ENCODE peak calls at places on chromosomes 1 and 21, in six cellular contexts. O, X, I, P, D and T are unnamed samples. For H3K36me3, the result is how much of the 10 kb centered on the place peaks cover.

GRCh38 chr1:15236226-15237145 is 10.5 kb upstream of the FHAD1 start:
- DNase-seq in O (no peak), X (peak), I (no peak), P (peak), D (no peak), T (no peak)

GRCh38 chr1:223233410-223234163 is 90.5 kb upstream of the TLR5 start:
- DNase-seq in P (peak), I (peak), X (peak), O (no peak), D (peak), T (no peak)

GRCh38 chr1:12486401-12487005 is 131.5 kb downstream of the DHRS3 start:
- DNase-seq in I (no peak), O (no peak), X (no peak), P (peak), D (no peak), T (no peak)

GRCh38 chr1:99527078-99527477 is 118.8 kb upstream of the PALMD start:
- DNase-seq in I (no peak), X (peak), P (no peak), D (peak), O (no peak), T (no peak)

GRCh38 chr1:216194721-216195120 is 228.5 kb downstream of the USH2A start:
- DNase-seq in I (no peak), D (no peak), P (no peak), O (no peak), X (no peak), T (no peak)

GRCh38 chr1:203597386-203598040 is 29.1 kb upstream of the ATP2B4 start:
- DNase-seq in I (no peak), P (no peak), D (no peak), X (no peak), O (no peak), T (no peak)

GRCh38 chr1:208837242-208837641 is 593.1 kb upstream of the PLXNA2 start:
- DNase-seq in I (no peak), O (no peak), X (no peak), P (no peak), D (no peak), T (no peak)

GRCh38 chr1:184380468-184380867 is 6.4 kb upstream of the C1orf21 start:
- DNase-seq in I (no peak), P (no peak), O (no peak), X (no peak), D (no peak), T (no peak)

GRCh38 chr1:9700340-9700739 is 48.8 kb downstream of the PIK3CD start:
- DNase-seq in P (peak), I (no peak), O (no peak), D (no peak), X (no peak), T (no peak)

GRCh38 chr1:38804062-38804886 is 55.3 kb downstream of the RRAGC start:
- DNase-seq in O (no peak), X (no peak), P (no peak), D (no peak), I (peak), T (peak)

GRCh38 chr1:37633950-37634553 is 640 bp downstream of the RSPO1 start:
- DNase-seq in P (no peak), O (no peak), I (peak), D (no peak), X (no peak), T (no peak)

GRCh38 chr1:213486488-213486887 is 435.4 kb downstream of the RPS6KC1 start:
- DNase-seq in X (no peak), D (no peak), O (no peak), P (no peak), I (no peak), T (no peak)

GRCh38 chr1:226610671-226611070 is 62.1 kb downstream of the STUM start:
- DNase-seq in I (no peak), X (no peak), O (no peak), P (no peak), D (no peak), T (no peak)

GRCh38 chr1:69321311-69321710 is 246.4 kb upstream of the LRRC7 start:
- DNase-seq in I (no peak), O (no peak), P (no peak), D (no peak), X (no peak), T (no peak)

GRCh38 chr1:2208309-2209239 is 14.0 kb upstream of the FAAP20 start:
- DNase-seq in X (no peak), O (no peak), I (no peak), P (no peak), D (peak), T (no peak)

GRCh38 chr1:19974822-19975416 is 4.5 kb downstream of the PLA2G2A start:
- DNase-seq in D (peak), I (peak), O (no peak), P (peak), X (peak), T (peak)

GRCh38 chr1:20685099-20685662 is 24.0 kb upstream of the DDOST start:
- DNase-seq in P (no peak), I (no peak), X (no peak), D (no peak), O (no peak), T (no peak)

GRCh38 chr1:101041300-101041699 is 15.7 kb upstream of the DPH5 start:
- DNase-seq in D (no peak), X (no peak), O (no peak), I (no peak), P (no peak), T (no peak)
- H3K36me3 ChIP-seq in D (under half), X (under half), O (under half), I (under half), P (under half), T (under half)

DNA sequence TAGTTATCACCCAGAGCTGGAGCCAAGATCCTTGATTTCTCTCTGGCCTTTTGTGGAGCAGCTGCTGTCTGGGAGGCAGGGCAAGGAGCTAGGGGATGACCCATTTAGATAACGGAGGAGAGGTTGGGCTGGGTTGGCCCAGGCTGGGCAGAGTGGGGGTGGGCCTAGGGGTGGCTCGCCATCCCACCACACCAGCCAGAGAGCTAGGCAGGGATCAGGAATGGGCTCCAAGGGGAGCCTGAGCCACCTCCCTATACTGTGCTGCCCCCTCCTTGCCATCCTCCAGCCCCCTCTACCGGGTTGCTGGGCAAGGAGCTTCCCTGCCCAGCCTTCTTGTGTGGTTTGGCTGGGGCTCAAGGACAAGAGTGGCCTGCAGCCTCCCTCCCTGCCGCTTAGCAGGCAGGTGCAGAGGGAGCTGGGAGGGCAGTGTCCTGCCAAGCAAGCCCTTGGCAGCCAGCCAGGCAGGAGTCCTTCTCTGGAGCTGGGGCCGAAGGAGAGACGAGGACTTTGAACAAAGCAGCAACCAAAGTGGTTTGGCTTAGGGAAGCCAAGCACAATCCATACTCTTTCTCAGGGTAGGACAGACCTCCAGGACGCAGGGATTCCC is 4.1 kb downstream of the NUAK2 start:
- DNase-seq in I (no peak), D (peak), O (no peak), X (no peak), P (no peak), T (no peak)
- H3K9ac ChIP-seq in I (no peak), D (peak), O (no peak), X (no peak), P (no peak), T (no peak)

GRCh38 chr1:182069028-182069466 is 7.5 kb upstream of the ZNF648 start:
- DNase-seq in O (no peak), I (peak), X (peak), P (peak), D (peak), T (peak)
- TF ChIP-seq ZNF274 in O (no peak), I (no peak), X (no peak), P (no peak), D (no peak), T (no peak)

GRCh38 chr1:30745834-30746208 is 11.8 kb downstream of the LAPTM5 start:
- DNase-seq in X (no peak), O (no peak), D (no peak), I (no peak), P (no peak), T (no peak)

GRCh38 chr1:30748098-30748698 is 9.4 kb downstream of the LAPTM5 start:
- DNase-seq in P (no peak), I (no peak), O (no peak), X (peak), D (no peak), T (no peak)

GRCh38 chr1:30746212-30747027 is 11.2 kb downstream of the LAPTM5 start:
- DNase-seq in I (no peak), P (no peak), X (no peak), O (no peak), D (no peak), T (no peak)

GRCh38 chr1:30748699-30749401 is 8.7 kb downstream of the LAPTM5 start:
- DNase-seq in D (no peak), X (no peak), P (no peak), O (no peak), I (no peak), T (no peak)

DNA sequence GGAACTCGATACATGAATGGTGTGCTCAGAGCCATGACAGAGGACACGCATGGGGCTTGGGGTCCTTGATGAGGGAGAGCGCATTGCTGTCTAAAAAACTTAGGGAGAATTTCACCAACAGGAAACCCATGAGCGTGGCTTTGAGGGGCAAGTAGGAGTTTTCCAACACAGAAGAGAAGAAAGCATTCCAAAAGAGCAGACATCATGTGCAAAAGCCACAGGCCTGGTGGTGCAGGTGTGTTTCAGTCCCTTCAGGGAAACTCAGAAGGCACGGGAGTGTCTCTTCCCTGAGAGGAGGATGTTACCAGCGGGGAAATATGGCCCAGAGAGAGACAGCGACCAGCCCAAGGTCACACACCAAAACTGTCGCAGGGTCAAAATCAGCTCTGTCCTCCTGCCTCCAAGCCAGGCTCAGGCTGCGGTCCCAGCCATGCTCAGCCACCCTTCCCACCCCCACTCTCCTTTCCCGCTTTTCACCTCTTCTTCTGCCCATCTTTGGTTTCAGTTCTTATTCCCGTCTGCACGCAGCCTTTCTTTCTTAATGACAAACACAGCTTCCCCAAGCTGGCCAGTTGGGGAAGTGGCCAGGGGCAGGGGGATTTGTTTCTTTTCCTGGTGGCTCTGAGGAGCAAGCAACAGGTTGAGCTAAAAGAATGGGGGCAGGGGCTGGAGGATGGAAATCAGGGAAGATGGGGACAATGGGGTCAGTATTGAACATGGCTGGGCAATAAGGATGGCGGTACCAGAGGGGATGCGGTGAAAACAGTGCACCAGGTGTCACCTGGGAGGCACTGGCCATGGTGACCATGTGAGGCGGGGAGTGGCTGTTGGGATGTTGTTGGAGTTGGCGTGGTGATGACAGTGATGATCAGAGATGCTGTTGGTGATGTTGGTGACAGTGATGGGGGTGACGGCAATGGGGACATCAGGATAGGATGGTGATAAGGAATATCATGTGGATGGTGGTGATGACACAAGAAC is 10.3 kb downstream of the LAPTM5 start:
- DNase-seq in O (no peak), X (no peak), D (no peak), I (no peak), P (no peak), T (no peak)
- H3K36me3 ChIP-seq in O (under half), X (under half), D (under half), I (under half), P (under half), T (under half)

DNA sequence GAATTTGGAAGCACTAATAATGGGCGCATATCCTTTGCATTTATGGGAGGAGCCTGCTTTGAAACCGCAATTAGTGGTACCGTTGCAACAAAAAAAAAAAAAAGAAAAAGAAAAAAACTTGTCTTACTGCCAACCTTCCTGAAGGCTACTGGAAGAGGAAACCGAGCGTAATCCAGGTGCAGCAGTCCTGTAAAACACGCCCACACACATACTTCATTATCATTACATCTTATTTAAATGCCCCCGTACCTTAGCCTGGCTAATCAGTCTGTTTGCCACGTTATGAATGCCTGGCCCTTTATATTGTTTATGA is 686 bp upstream of the ZNF281 start:
- DNase-seq in P (peak), O (no peak), X (no peak), D (no peak), I (no peak), T (peak)
- H3K9ac ChIP-seq in P (peak), O (peak), X (peak), D (peak), I (no peak), T (no peak)

GRCh38 chr21:38920631-38921398 is 115.1 kb downstream of the ETS2 start:
- DNase-seq in I (no peak), P (no peak), D (no peak), O (no peak), X (no peak), T (no peak)
- TF ChIP-seq ZNF274 in I (no peak), P (no peak), D (no peak), O (no peak), X (no peak), T (no peak)

GRCh38 chr1:160373696-160374095 is 6.8 kb downstream of the NHLH1 start:
- DNase-seq in I (no peak), D (no peak), P (no peak), O (no peak), X (no peak), T (no peak)
- H3K36me3 ChIP-seq in I (under half), D (under half), P (under half), O (under half), X (under half), T (under half)

GRCh38 chr21:32499249-32500055 is 85.9 kb downstream of the TCP10L start:
- DNase-seq in X (no peak), I (no peak), O (no peak), P (no peak), D (no peak), T (no peak)

GRCh38 chr21:32492376-32492775 is 79.9 kb downstream of the EVA1C start:
- DNase-seq in O (no peak), D (no peak), P (no peak), I (no peak), X (peak), T (no peak)

GRCh38 chr21:32496536-32496935 is 84.0 kb downstream of the EVA1C start:
- DNase-seq in D (no peak), O (no peak), P (no peak), X (peak), I (no peak), T (no peak)

GRCh38 chr21:32494946-32495703 is 82.6 kb downstream of the EVA1C start:
- DNase-seq in X (peak), O (no peak), D (no peak), P (no peak), I (no peak), T (no peak)
- H3K9ac ChIP-seq in X (no peak), O (no peak), D (no peak), P (no peak), I (no peak), T (no peak)

GRCh38 chr1:234725177-234726132 is 115.5 kb upstream of the IRF2BP2 start:
- DNase-seq in I (no peak), D (no peak), O (no peak), X (peak), P (no peak), T (no peak)
- TF ChIP-seq ZNF274 in I (no peak), D (peak), O (no peak), X (no peak), P (no peak), T (no peak)

GRCh38 chr1:150615346-150616201 is 13.8 kb downstream of the ENSA start:
- DNase-seq in D (no peak), O (no peak), I (no peak), P (no peak), X (no peak), T (no peak)

GRCh38 chr1:150621497-150622113 is 7.8 kb downstream of the ENSA start:
- DNase-seq in O (no peak), I (no peak), D (peak), P (no peak), X (peak), T (no peak)

GRCh38 chr1:150622219-150622975 is 7.0 kb downstream of the ENSA start:
- DNase-seq in D (no peak), P (no peak), X (peak), O (no peak), I (no peak), T (no peak)

GRCh38 chr1:150620919-150621318 is 8.5 kb downstream of the ENSA start:
- DNase-seq in X (no peak), O (no peak), P (no peak), D (no peak), I (no peak), T (no peak)

DNA sequence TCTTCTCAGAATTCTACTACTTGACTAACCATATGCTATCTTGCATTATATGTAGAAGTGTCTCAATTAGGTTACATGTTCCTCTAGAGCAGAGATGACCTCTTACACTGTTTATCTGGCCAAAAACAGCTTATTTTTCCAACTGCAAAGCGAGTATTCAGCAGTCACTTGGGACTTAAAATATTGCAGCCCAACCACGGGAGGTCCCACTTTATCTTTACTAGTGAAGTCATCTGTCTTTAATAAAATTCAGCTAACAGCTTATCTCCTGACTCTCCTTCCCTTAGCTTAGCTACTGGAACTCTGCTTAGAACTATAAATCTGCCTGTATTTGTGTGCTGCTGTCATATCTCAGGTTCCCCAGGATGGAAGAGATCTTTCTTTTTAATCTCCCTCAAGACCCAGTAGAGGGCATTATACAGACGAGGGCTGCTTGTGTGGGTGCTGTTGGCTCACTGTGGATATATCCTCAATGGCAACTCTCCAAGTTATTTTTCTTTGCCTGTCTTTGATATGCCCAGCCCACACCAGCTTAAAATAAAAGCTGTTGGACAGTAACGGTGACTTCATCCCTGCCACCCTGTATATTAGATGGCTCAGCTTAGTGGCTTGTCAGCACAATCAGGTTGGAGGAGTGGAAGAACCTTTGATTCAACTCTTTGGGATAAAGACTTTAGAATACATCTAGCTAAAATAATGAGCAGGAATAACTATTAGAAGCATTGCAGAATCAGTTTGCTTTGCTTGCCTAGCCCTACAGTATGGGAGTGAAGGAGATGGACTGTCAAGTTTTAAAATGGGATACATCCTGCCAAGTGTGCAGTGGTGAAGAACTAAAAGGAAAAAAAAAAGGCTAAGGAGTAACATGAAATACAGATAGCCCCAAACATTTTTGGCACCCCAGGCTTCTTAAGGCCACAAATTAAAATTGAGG is 9.6 kb downstream of the ENSA start:
- DNase-seq in I (no peak), P (no peak), O (no peak), D (no peak), X (no peak), T (no peak)
- H3K36me3 ChIP-seq in I (under half), P (under half), O (under half), D (under half), X (half or more), T (half or more)